ENCODE peak calls at places on chromosomes 1 and 21, in ten cellular contexts. V is cardiac fibroblast, S is psoas muscle, L is IMR-90, C is AG10803, X is fibroblast of lung, P is PC-9, G is HCT116, A is PC-3, O is right atrium auricular region. B is an unnamed sample.

GRCh38 chr1:61687901-61688300 is 37.0 kb downstream of the TM2D1 start:
- DNase-seq in L (peak; percentile 38), A (peak; percentile 14), C (peak; percentile 3), O (no peak), P (no peak), S (no peak), G (no peak), V (peak; percentile 12), X (no peak), B (no peak)

GRCh38 chr1:109270623-109271317 is 12.2 kb downstream of the PSRC1 start:
- DNase-seq in G (no peak), O (no peak), V (no peak), S (peak; percentile 42), L (no peak), P (no peak), X (no peak), A (no peak), C (no peak), B (no peak)

GRCh38 chr1:160542303-160542945 is 19.4 kb upstream of the SLAMF6 start:
- DNase-seq in P (no peak), V (no peak), X (no peak), L (no peak), A (no peak), O (no peak), G (no peak), S (no peak), C (no peak), B (peak; percentile 45)

GRCh38 chr1:39391741-39392679 is 99.4 kb upstream of the BMP8A start:
- DNase-seq in A (peak; percentile 94), S (no peak), L (peak; percentile 90), X (peak; percentile 81), O (no peak), C (peak; percentile 81), G (no peak), P (peak; percentile 31), V (peak; percentile 95), B (peak; percentile 84)

GRCh38 chr1:172770081-172770480 is 111.2 kb downstream of the FASLG start:
- DNase-seq in C (no peak), P (no peak), V (no peak), S (no peak), X (no peak), G (no peak), L (no peak), O (no peak), A (no peak), B (no peak)

GRCh38 chr1:214224605-214225354 is 56.2 kb upstream of the SMYD2 start:
- DNase-seq in X (peak; percentile 40), G (no peak), O (no peak), V (peak; percentile 48), S (no peak), C (peak; percentile 43), P (no peak), L (peak; percentile 41), A (no peak), B (peak; percentile 39)

GRCh38 chr1:164510435-164510834 is 48.5 kb upstream of the PBX1 start:
- DNase-seq in L (peak; percentile 33), V (peak; percentile 40), P (no peak), C (peak; percentile 27), G (no peak), O (no peak), S (no peak), A (peak; percentile 44), X (peak; percentile 69), B (peak; percentile 63)

GRCh38 chr1:1230656-1231399 is 973 bp downstream of the SDF4 start:
- DNase-seq in A (peak; percentile 81), O (no peak), P (no peak), G (peak; percentile 45), C (peak; percentile 73), S (no peak), X (peak; percentile 70), L (peak; percentile 77), V (peak; percentile 81), B (peak; percentile 83)

GRCh38 chr1:5891141-5891540 is 101.1 kb downstream of the NPHP4 start:
- DNase-seq in C (no peak), A (no peak), X (no peak), G (no peak), L (no peak), P (no peak), S (peak; percentile 22), O (no peak), V (no peak), B (no peak)

GRCh38 chr1:203055983-203056382 is 29.7 kb downstream of the PPFIA4 start:
- DNase-seq in P (no peak), V (no peak), L (no peak), O (no peak), C (no peak), S (peak; percentile 16), A (no peak), X (no peak), G (no peak), B (no peak)

GRCh38 chr1:154141240-154141639 is 13.6 kb downstream of the NUP210L start:
- DNase-seq in V (peak; percentile 49), P (no peak), C (peak; percentile 51), S (no peak), A (peak; percentile 37), O (no peak), G (no peak), X (no peak), L (peak; percentile 51), B (peak; percentile 70)

GRCh38 chr21:32321480-32321879 is 22.8 kb downstream of the MRAP start:
- DNase-seq in A (no peak), L (no peak), V (no peak), P (no peak), O (no peak), X (no peak), G (no peak), S (no peak), C (no peak), B (no peak)

GRCh38 chr1:111334169-111334568 is 43.5 kb downstream of the CHIA start:
- DNase-seq in S (no peak), O (no peak), P (peak; percentile 23), X (peak; percentile 55), V (peak; percentile 69), A (peak; percentile 78), L (peak; percentile 49), G (peak; percentile 21), C (peak; percentile 51), B (peak; percentile 67)

GRCh38 chr1:58848818-58849411 is 65.1 kb upstream of the JUN start:
- DNase-seq in G (peak; percentile 94), S (peak; percentile 82), V (peak; percentile 99), C (peak; percentile 96), X (peak; percentile 94), O (peak; percentile 85), A (peak; percentile 99), L (peak; percentile 98), P (peak; percentile 95), B (peak; percentile 94)

GRCh38 chr1:216612291-216612690 is 110.9 kb downstream of the ESRRG start:
- DNase-seq in X (no peak), V (no peak), P (no peak), S (no peak), C (no peak), L (no peak), O (no peak), A (no peak), G (no peak), B (no peak)

GRCh38 chr1:6123816-6124215 is 56.3 kb downstream of the CHD5 start:
- DNase-seq in V (no peak), L (no peak), P (no peak), X (no peak), A (no peak), S (no peak), C (no peak), G (no peak), O (no peak), B (no peak)

GRCh38 chr1:119101563-119101962 is 38.9 kb downstream of the WARS2 start:
- DNase-seq in G (no peak), O (no peak), A (no peak), L (peak; percentile 6), C (peak; percentile 89), P (no peak), S (no peak), V (peak; percentile 92), X (peak; percentile 70), B (peak; percentile 99)

GRCh38 chr1:228087771-228088251 is 5.3 kb downstream of the ARF1 start:
- DNase-seq in V (peak; percentile 90), S (peak; percentile 53), L (peak; percentile 65), X (peak; percentile 41), G (no peak), P (peak; percentile 72), C (peak; percentile 91), A (peak; percentile 96), O (no peak), B (peak; percentile 52)

GRCh38 chr1:24526940-24527542 is 24.4 kb downstream of the RCAN3 start:
- DNase-seq in V (peak; percentile 50), S (no peak), O (no peak), A (peak; percentile 65), X (peak; percentile 38), P (no peak), G (peak; percentile 16), L (peak; percentile 20), C (peak; percentile 11), B (peak; percentile 54)
- TF ChIP-seq CTCF in V (peak; percentile 60), S (peak; percentile 27), O (peak; percentile 54), A (peak; percentile 72), X (peak; percentile 49), P (peak; percentile 59), G (peak; percentile 52), L (peak; percentile 56), C (peak; percentile 58), B (peak; percentile 75)

GRCh38 chr1:205592443-205593003 is 39.3 kb downstream of the ELK4 start:
- DNase-seq in L (no peak), O (peak; percentile 36), G (no peak), P (no peak), C (no peak), A (no peak), S (no peak), X (no peak), V (no peak), B (no peak)
- H3K4me3 ChIP-seq in L (no peak overlapping the region), O (peak overlapping the region; percentile 38), G (peak overlapping the region; percentile 4), P (no peak overlapping the region), C (no peak overlapping the region), A (no peak overlapping the region), S (peak overlapping the region; percentile 53), X (no peak overlapping the region), V (no peak overlapping the region), B (no peak overlapping the region)

DNA sequence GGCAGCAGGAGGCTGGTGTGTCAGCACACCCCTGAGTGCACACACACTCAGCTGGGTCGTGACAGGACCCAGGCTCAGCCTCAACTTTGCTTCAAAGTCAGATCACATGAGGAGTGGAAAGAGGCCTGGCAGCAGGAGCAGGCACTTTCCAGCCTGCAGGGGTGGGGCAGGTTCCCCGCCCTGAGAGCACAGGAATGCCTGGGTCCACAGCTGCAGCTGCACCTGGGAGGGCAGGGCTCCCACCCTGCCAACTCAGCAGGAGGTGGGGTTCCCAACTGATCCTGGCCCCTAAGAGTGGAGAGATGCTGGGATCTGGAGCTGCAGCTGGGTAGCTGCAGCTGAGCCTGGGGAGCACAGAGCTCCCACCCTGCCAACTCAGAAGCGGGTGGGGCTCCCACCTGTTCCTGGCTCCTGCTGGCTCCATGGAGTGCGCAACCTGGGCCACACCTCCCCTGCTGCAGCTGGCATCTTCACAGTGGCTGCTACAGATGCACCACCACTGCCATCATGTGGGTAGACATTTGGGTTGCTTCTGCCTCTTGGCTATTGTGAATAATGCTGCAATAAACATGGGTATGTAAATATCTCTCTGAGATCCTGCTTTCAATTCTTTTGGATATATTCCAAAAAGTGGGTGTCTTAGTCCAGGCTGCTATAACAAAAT is 415.4 kb downstream of the TTLL7 start:
- DNase-seq in X (peak; percentile 28), L (no peak), G (no peak), A (peak; percentile 23), O (no peak), S (no peak), P (peak; percentile 23), C (peak; percentile 13), V (no peak), B (peak; percentile 3)
- TF ChIP-seq CTCF in X (no peak), L (no peak), G (peak; percentile 5), A (peak; percentile 36), O (peak; percentile 32), S (no peak), P (peak; percentile 48), C (peak; percentile 46), V (no peak), B (peak; percentile 19)

GRCh38 chr1:224168859-224169380 is 14.1 kb upstream of the DEGS1 start:
- DNase-seq in V (peak; percentile 76), O (no peak), P (peak; percentile 56), G (no peak), X (peak; percentile 95), L (peak; percentile 91), C (peak; percentile 81), S (no peak), A (peak; percentile 98), B (peak; percentile 88)
- H3K4me3 ChIP-seq in V (no peak overlapping the region), O (no peak overlapping the region), P (no peak overlapping the region), G (no peak overlapping the region), X (no peak overlapping the region), L (no peak overlapping the region), C (peak overlapping the region; percentile 32), S (no peak overlapping the region), A (peak overlapping the region; percentile 10), B (no peak overlapping the region)